ENCODE peak calls at places on chromosomes 2 and 18, in ten cellular contexts. F, P, Y, R, Z, T, U, M, D and Q are unnamed samples.

GRCh38 chr18:36829362-36830140 is 624 bp downstream of the KIAA1328 start:
- DNase-seq in F (no peak), P (no peak), Y (no peak), R (peak; percentile 39), Z (no peak), T (no peak), U (peak; percentile 25), M (no peak), D (no peak), Q (no peak)

GRCh38 chr18:13500891-13501887 is 225.2 kb downstream of the FAM210A start:
- DNase-seq in F (peak; percentile 63), P (peak; percentile 68), Y (no peak), R (peak; percentile 61), Z (no peak), T (no peak), U (peak; percentile 89), M (no peak), D (peak; percentile 80), Q (no peak)

GRCh38 chr2:241939541-241939940 is 70.0 kb downstream of the RTP5 start:
- DNase-seq in F (no peak), P (no peak), Y (no peak), R (no peak), Z (no peak), T (no peak), U (no peak), M (no peak), D (peak; percentile 3), Q (no peak)

GRCh38 chr2:160213511-160213910 is 13.4 kb upstream of the ITGB6 start:
- DNase-seq in F (no peak), P (no peak), Y (no peak), R (no peak), Z (no peak), T (no peak), U (no peak), M (no peak), D (no peak), Q (no peak)

GRCh38 chr2:227766361-227766883 is 20.7 kb downstream of the SCYGR8 start:
- DNase-seq in F (peak; percentile 88), P (peak; percentile 85), Y (no peak), R (peak; percentile 69), Z (peak; percentile 84), T (peak; percentile 84), U (peak; percentile 68), M (no peak), D (peak; percentile 34), Q (peak; percentile 70)

GRCh38 chr2:231461516-231461971 is 2.7 kb downstream of the NCL start:
- DNase-seq in F (no peak), P (no peak), Y (no peak), R (no peak), Z (no peak), T (peak; percentile 65), U (no peak), M (no peak), D (no peak), Q (no peak)

GRCh38 chr2:217933326-217933993 is 69.3 kb downstream of the TNS1 start:
- DNase-seq in F (no peak), P (peak; percentile 65), Y (no peak), R (no peak), Z (no peak), T (no peak), U (no peak), M (no peak), D (no peak), Q (no peak)

GRCh38 chr2:88813612-88814011 is 122.1 kb downstream of the RPIA start:
- DNase-seq in F (no peak), P (no peak), Y (no peak), R (no peak), Z (no peak), T (no peak), U (no peak), M (no peak), D (no peak), Q (no peak)

GRCh38 chr2:234448506-234449169 is 48.2 kb downstream of the ARL4C start:
- DNase-seq in F (no peak), P (no peak), Y (no peak), R (no peak), Z (peak; percentile 67), T (no peak), U (no peak), M (no peak), D (no peak), Q (no peak)

GRCh38 chr2:10120938-10121574 is 1.5 kb upstream of the RRM2 start:
- DNase-seq in F (no peak), P (no peak), Y (no peak), R (no peak), Z (no peak), T (no peak), U (no peak), M (no peak), D (no peak), Q (no peak)

GRCh38 chr2:164792316-164793127 is 49.1 kb downstream of the COBLL1 start:
- DNase-seq in F (no peak), P (no peak), Y (no peak), R (no peak), Z (no peak), T (no peak), U (peak; percentile 69), M (no peak), D (no peak), Q (no peak)

GRCh38 chr18:74532511-74533025 is 1.7 kb upstream of the CNDP1 start:
- DNase-seq in F (no peak), P (no peak), Y (no peak), R (no peak), Z (no peak), T (peak; percentile 53), U (no peak), M (no peak), D (no peak), Q (no peak)

GRCh38 chr2:132991464-132992045 is 321.6 kb upstream of the LYPD1 start:
- DNase-seq in F (no peak), P (no peak), Y (no peak), R (no peak), Z (no peak), T (no peak), U (no peak), M (no peak), D (no peak), Q (no peak)

GRCh38 chr18:35753306-35753910 is 171.9 kb downstream of the GALNT1 start:
- DNase-seq in F (no peak), P (no peak), Y (no peak), R (no peak), Z (no peak), T (no peak), U (no peak), M (no peak), D (no peak), Q (no peak)

GRCh38 chr2:218347172-218347571 is 9.5 kb upstream of the CATIP start:
- DNase-seq in F (no peak), P (no peak), Y (no peak), R (no peak), Z (no peak), T (no peak), U (no peak), M (no peak), D (no peak), Q (no peak)

GRCh38 chr2:176553685-176554106 is 284.5 kb downstream of the MTX2 start:
- DNase-seq in F (peak; percentile 64), P (peak; percentile 81), Y (no peak), R (peak; percentile 23), Z (peak; percentile 85), T (peak; percentile 79), U (peak; percentile 72), M (no peak), D (peak; percentile 74), Q (peak; percentile 67)

GRCh38 chr2:152464853-152465470 is 130.0 kb downstream of the FMNL2 start:
- DNase-seq in F (no peak), P (no peak), Y (no peak), R (no peak), Z (peak; percentile 51), T (no peak), U (no peak), M (no peak), D (no peak), Q (no peak)

GRCh38 chr2:74502147-74502719 is 2.8 kb upstream of the LBX2 start:
- DNase-seq in F (no peak), P (no peak), Y (no peak), R (no peak), Z (peak; percentile 54), T (peak; percentile 68), U (no peak), M (no peak), D (no peak), Q (no peak)

GRCh38 chr2:124382067-124382618 is 357.1 kb downstream of the CNTNAP5 start:
- DNase-seq in F (no peak), P (no peak), Y (no peak), R (peak; percentile 69), Z (no peak), T (no peak), U (no peak), M (no peak), D (no peak), Q (no peak)

GRCh38 chr2:129103922-129104878 is 785.5 kb upstream of the HS6ST1 start:
- DNase-seq in F (no peak), P (no peak), Y (no peak), R (no peak), Z (peak; percentile 20), T (no peak), U (no peak), M (no peak), D (no peak), Q (no peak)

GRCh38 chr18:76265375-76266225 is 229.4 kb downstream of the ZNF516 start:
- DNase-seq in F (no peak), P (peak; percentile 60), Y (no peak), R (no peak), Z (no peak), T (no peak), U (peak; percentile 63), M (no peak), D (peak; percentile 83), Q (no peak)